ENCODE peak calls at places on chromosome 20, in ten cellular contexts. R, Z, G, P, W, U, J, F, T and E are unnamed samples.

GRCh38 chr20:61697666-61698597 is 367.7 kb downstream of the TAF4 start:
- DNase-seq in R (no peak), Z (no peak), G (no peak), P (no peak), W (no peak), U (no peak), J (no peak), F (no peak), T (no peak), E (no peak)

GRCh38 chr20:61254881-61255589 is 3.0 kb downstream of the CDH4 start:
- DNase-seq in R (no peak), Z (no peak), G (no peak), P (no peak), W (no peak), U (no peak), J (no peak), F (peak; percentile 30), T (no peak), E (no peak)

GRCh38 chr20:38181971-38182370 is 16.9 kb upstream of the TGM2 start:
- DNase-seq in R (no peak), Z (no peak), G (no peak), P (no peak), W (no peak), U (no peak), J (no peak), F (no peak), T (no peak), E (no peak)

GRCh38 chr20:46206025-46206424 is 87.9 kb downstream of the CD40 start:
- DNase-seq in R (no peak), Z (peak; percentile 47), G (no peak), P (no peak), W (no peak), U (peak; percentile 23), J (no peak), F (peak; percentile 23), T (no peak), E (no peak)

GRCh38 chr20:7841967-7842301 is 98.3 kb downstream of the HAO1 start:
- DNase-seq in R (no peak), Z (peak; percentile 93), G (no peak), P (no peak), W (no peak), U (no peak), J (peak; percentile 5), F (peak; percentile 85), T (no peak), E (no peak)

GRCh38 chr20:23005761-23006160 is 29.4 kb upstream of the SSTR4 start:
- DNase-seq in R (no peak), Z (no peak), G (no peak), P (no peak), W (no peak), U (no peak), J (no peak), F (no peak), T (no peak), E (no peak)

GRCh38 chr20:62242196-62242595 is 3.9 kb downstream of the OSBPL2 start:
- DNase-seq in R (no peak), Z (peak; percentile 20), G (no peak), P (no peak), W (no peak), U (no peak), J (no peak), F (no peak), T (no peak), E (no peak)

GRCh38 chr20:25216199-25216945 is 20.9 kb downstream of the ENTPD6 start:
- DNase-seq in R (no peak), Z (no peak), G (no peak), P (no peak), W (no peak), U (no peak), J (no peak), F (no peak), T (no peak), E (no peak)

DNA sequence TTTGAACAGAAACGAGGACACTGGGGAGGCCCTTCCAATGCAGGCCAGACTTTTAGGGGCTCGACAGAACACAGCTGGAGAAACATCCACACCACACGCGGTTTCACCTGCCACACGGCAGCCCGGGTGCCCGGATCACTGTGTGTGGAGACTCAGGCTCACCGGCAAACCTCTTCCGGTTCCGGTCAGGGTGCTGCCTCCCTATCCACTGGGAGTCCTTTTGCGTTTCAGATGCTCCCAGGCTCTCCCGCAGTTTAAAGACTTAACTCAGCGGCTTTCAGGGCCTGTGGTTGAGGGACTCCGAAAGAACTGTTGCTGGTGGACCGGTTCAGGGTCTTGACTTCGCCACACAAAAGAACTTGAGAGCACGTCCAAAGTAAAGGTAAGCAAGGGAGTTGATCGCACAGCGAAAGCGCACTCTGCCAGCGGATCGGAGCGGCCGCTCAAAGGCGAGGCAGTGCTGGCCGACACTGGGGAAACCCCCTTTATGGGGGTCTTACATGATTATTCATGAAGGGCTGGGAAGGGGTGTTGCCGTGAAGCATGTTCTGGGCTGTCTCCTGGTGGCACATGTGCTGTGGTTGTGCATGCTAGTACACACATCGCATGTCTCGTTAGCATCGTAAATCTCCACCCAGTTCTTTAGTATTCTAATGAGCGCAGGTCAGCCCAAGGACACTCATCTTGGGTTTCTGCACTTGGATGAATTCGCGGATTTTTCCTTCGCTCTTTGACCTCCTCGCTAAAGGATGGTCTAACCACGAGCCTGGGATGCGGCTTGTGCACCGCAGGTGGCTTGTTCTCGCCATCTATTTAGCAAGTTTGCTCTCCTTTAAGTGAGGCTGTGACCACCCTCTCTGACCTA is 180.3 kb downstream of the CDH26 start:
- DNase-seq in R (no peak), Z (no peak), G (no peak), P (no peak), W (peak; percentile 35), U (no peak), J (no peak), F (peak; percentile 18), T (peak; percentile 43), E (no peak)
- H3K4me3 ChIP-seq in R (no peak overlapping the region), Z (no peak overlapping the region), G (no peak overlapping the region), P (no peak overlapping the region), W (peak overlapping the region; percentile 18), U (peak overlapping the region; percentile 45), J (no peak overlapping the region), F (no peak overlapping the region), T (no peak overlapping the region), E (no peak overlapping the region)

GRCh38 chr20:45010399-45010828 is 44.1 kb downstream of the STK4 start:
- DNase-seq in R (no peak), Z (peak; percentile 10), G (no peak), P (no peak), W (no peak), U (no peak), J (no peak), F (peak; percentile 39), T (no peak), E (no peak)

GRCh38 chr20:45012682-45013302 is 46.5 kb downstream of the STK4 start:
- DNase-seq in R (no peak), Z (no peak), G (no peak), P (no peak), W (no peak), U (no peak), J (no peak), F (peak; percentile 41), T (no peak), E (no peak)

GRCh38 chr20:45014671-45015415 is 48.5 kb downstream of the STK4 start:
- DNase-seq in R (no peak), Z (no peak), G (no peak), P (no peak), W (no peak), U (no peak), J (no peak), F (peak; percentile 29), T (no peak), E (no peak)

GRCh38 chr20:45008521-45009049 is 42.3 kb downstream of the STK4 start:
- DNase-seq in R (no peak), Z (no peak), G (no peak), P (no peak), W (no peak), U (no peak), J (no peak), F (no peak), T (no peak), E (no peak)

GRCh38 chr20:45011108-45011526 is 44.8 kb downstream of the STK4 start:
- DNase-seq in R (peak; percentile 51), Z (peak; percentile 74), G (peak; percentile 83), P (peak; percentile 36), W (peak; percentile 32), U (peak; percentile 22), J (peak; percentile 71), F (peak; percentile 79), T (peak; percentile 49), E (peak; percentile 73)
- H3K36me3 ChIP-seq in R (peaks cover 61% of the 10 kb centered on the region), Z (peaks cover 3% of the 10 kb centered on the region), G (peaks cover 46% of the 10 kb centered on the region), P (peaks cover 42% of the 10 kb centered on the region), W (no peaks in the 10 kb centered on the region), U (no peaks in the 10 kb centered on the region), J (peaks cover 3% of the 10 kb centered on the region), F (peaks cover 3% of the 10 kb centered on the region), T (no peaks in the 10 kb centered on the region), E (peaks cover 13% of the 10 kb centered on the region)

GRCh38 chr20:327946-328563 is 2.7 kb downstream of the SOX12 start:
- DNase-seq in R (no peak), Z (peak; percentile 15), G (peak; percentile 37), P (no peak), W (peak; percentile 49), U (no peak), J (no peak), F (peak; percentile 37), T (no peak), E (no peak)
- H3K4me1 ChIP-seq in R (peaks cover 29% of the 10 kb centered on the region), Z (peaks cover 25% of the 10 kb centered on the region), G (peaks cover 49% of the 10 kb centered on the region), P (peaks cover 25% of the 10 kb centered on the region), W (peaks cover 5% of the 10 kb centered on the region), U (peaks cover 5% of the 10 kb centered on the region), J (peaks cover 27% of the 10 kb centered on the region), F (peaks cover 10% of the 10 kb centered on the region), T (peaks cover 39% of the 10 kb centered on the region), E (peaks cover 6% of the 10 kb centered on the region)

GRCh38 chr20:63502671-63503172 is 3.8 kb upstream of the EEF1A2 start:
- DNase-seq in R (no peak), Z (no peak), G (no peak), P (no peak), W (no peak), U (no peak), J (no peak), F (no peak), T (no peak), E (no peak)

GRCh38 chr20:63500902-63501817 is 2.3 kb upstream of the EEF1A2 start:
- DNase-seq in R (no peak), Z (no peak), G (no peak), P (no peak), W (no peak), U (peak; percentile 51), J (no peak), F (no peak), T (no peak), E (no peak)

GRCh38 chr20:63503524-63503923 is 4.6 kb upstream of the EEF1A2 start:
- DNase-seq in R (no peak), Z (no peak), G (no peak), P (no peak), W (no peak), U (no peak), J (no peak), F (no peak), T (no peak), E (no peak)

GRCh38 chr20:63500151-63500901 is 1.4 kb upstream of the EEF1A2 start:
- DNase-seq in R (no peak), Z (no peak), G (no peak), P (no peak), W (no peak), U (peak; percentile 73), J (no peak), F (no peak), T (no peak), E (no peak)

DNA sequence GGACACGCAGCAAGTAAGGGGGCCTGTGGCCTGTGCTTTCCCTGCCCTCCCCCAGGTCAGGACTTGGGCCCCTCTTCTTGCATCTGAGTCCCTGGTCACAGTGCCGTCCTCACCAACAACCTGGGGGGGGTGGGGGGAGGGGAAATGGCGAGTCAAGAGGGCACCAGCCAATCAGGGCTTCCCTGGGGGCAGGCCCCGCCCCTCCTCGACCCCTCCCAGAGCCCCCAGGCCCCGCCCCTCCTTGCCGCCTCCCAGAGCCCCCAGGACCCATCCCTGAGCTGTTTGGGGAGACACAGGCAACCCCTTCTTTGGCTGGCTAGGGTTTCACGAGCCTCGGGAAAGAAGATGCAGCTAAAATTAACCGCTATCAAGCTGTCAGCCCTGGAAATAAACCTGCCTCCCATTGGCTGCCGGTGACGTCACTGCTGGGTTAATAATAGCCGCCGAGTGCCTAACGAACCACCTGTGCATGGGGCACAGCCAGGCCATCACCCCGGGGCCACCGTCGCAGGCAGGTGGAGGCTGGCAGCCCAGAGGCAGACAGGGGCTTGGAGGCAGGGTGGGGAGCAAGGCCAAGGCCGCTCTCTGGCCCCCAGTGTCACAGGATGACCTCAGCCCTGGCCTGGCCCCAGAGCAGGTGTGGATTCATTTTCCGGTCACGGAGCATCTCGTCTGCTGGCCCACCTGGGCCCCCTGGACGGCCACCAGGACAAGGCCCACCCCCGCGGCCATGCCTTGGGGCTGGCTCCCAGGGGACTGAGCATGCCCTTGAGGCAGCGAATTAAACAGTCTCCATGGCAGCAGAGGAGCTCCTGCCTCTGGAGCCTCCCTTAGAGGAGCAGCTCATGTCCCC is 3.2 kb upstream of the EEF1A2 start:
- DNase-seq in R (no peak), Z (no peak), G (peak; percentile 83), P (no peak), W (no peak), U (peak; percentile 90), J (peak; percentile 48), F (no peak), T (no peak), E (no peak)
- H3K4me3 ChIP-seq in R (no peak overlapping the region), Z (no peak overlapping the region), G (no peak overlapping the region), P (no peak overlapping the region), W (no peak overlapping the region), U (no peak overlapping the region), J (no peak overlapping the region), F (no peak overlapping the region), T (no peak overlapping the region), E (no peak overlapping the region)